ENCODE peak calls at places on chromosomes 4 and X, in five cellular contexts. Z is OCI-M1, C is epithelial cell of esophagus, A is left lung, X is PC-3. I is an unnamed sample.

GRCh38 chr4:37666625-37667071 is 19.5 kb downstream of the RELL1 start:
- DNase-seq in Z (peak), A (no peak), X (peak), C (peak), I (no peak)

GRCh38 chr4:8585186-8585585 is 5.0 kb downstream of the GPR78 start:
- DNase-seq in A (no peak), C (no peak), X (peak), Z (no peak), I (no peak)

GRCh38 chrX:13078739-13079444 is 34.5 kb upstream of the FAM9C start:
- DNase-seq in A (no peak), C (no peak), Z (no peak), X (no peak), I (peak)

GRCh38 chr4:26330946-26331345 is 10.1 kb downstream of the RBPJ start:
- DNase-seq in C (no peak), Z (no peak), X (no peak), A (no peak), I (no peak)

GRCh38 chrX:152450076-152450475 is 1.0 kb downstream of the GABRA3 start:
- DNase-seq in X (no peak), A (no peak), Z (no peak), C (no peak), I (no peak)

GRCh38 chr4:169571435-169571834 is 40.9 kb downstream of the NEK1 start:
- DNase-seq in C (peak), X (no peak), A (no peak), Z (no peak), I (no peak)

GRCh38 chrX:70166601-70167590 is 10.4 kb upstream of the DGAT2L6 start:
- DNase-seq in C (peak), A (no peak), X (peak), Z (no peak), I (no peak)

GRCh38 chrX:72576161-72576896 is 3.7 kb upstream of the HDAC8 start:
- DNase-seq in C (peak), X (peak), Z (peak), A (no peak), I (no peak)

GRCh38 chr4:173932701-173933100 is 350.8 kb downstream of the FBXO8 start:
- DNase-seq in A (no peak), X (no peak), Z (peak), C (no peak), I (no peak)

GRCh38 chrX:107686792-107687191 is 58.5 kb downstream of the PRPS1 start:
- DNase-seq in Z (no peak), X (no peak), A (no peak), C (no peak), I (no peak)

GRCh38 chrX:78123190-78123589 is 16.3 kb downstream of the TAF9B start:
- DNase-seq in A (no peak), X (peak), C (peak), Z (no peak), I (no peak)

GRCh38 chrX:139881130-139881529 is 51.7 kb downstream of the ATP11C start:
- DNase-seq in Z (peak), C (peak), A (no peak), X (no peak), I (no peak)

GRCh38 chr4:71009091-71009490 is 15.6 kb downstream of the DCK start:
- DNase-seq in A (no peak), C (no peak), Z (no peak), X (no peak), I (no peak)

GRCh38 chrX:72366746-72367145 is 61.0 kb upstream of the CITED1 start:
- DNase-seq in X (no peak), Z (no peak), A (no peak), C (no peak), I (no peak)

GRCh38 chr4:26878729-26879415 is 18.2 kb downstream of the STIM2 start:
- DNase-seq in X (peak), A (no peak), Z (peak), C (peak), I (no peak)

GRCh38 chrX:1750267-1750666 is 135.4 kb downstream of the ASMT start:
- DNase-seq in C (no peak), A (no peak), X (no peak), Z (no peak), I (no peak)

GRCh38 chr4:69038582-69038981 is 57.7 kb upstream of the UGT2B7 start:
- DNase-seq in C (peak), X (peak), Z (peak), A (no peak), I (no peak)

GRCh38 chrX:71622347-71623104 is 4.2 kb upstream of the CXCR3 start:
- DNase-seq in A (peak), C (peak), Z (no peak), X (peak), I (peak)

GRCh38 chrX:9923357-9923756 is 43.8 kb upstream of the CLDN34 start:
- DNase-seq in Z (no peak), A (no peak), C (peak), X (no peak), I (no peak)

GRCh38 chrX:48631376-48632090 is 34.2 kb downstream of the WDR13 start:
- DNase-seq in Z (peak), C (peak), A (no peak), X (peak), I (no peak)

GRCh38 chr4:133402616-133403015 is 253.5 kb downstream of the PCDH10 start:
- DNase-seq in A (no peak), C (peak), X (peak), Z (peak), I (no peak)

GRCh38 chr4:622996-623913 is 2.1 kb upstream of the PDE6B start:
- DNase-seq in C (no peak), Z (no peak), A (peak), X (no peak), I (peak)

GRCh38 chr4:153486281-153487151 is 20.4 kb downstream of the TMEM131L start:
- DNase-seq in A (no peak), X (peak), C (peak), Z (no peak), I (no peak)

I was measured in aorta.